ENCODE peak calls at places on chromosomes 11 and 22, in four cellular contexts. H, I, O and Y are unnamed samples.

GRCh38 chr11:9660886-9661285 is 3.0 kb upstream of the SWAP70 start:
- DNase-seq in H (peak; percentile 30), I (no peak), O (no peak), Y (peak; percentile 78)

GRCh38 chr11:61482513-61482912 is 26.0 kb upstream of the LRRC10B start:
- DNase-seq in H (no peak), I (no peak), O (no peak), Y (peak; percentile 18)

GRCh38 chr22:46575915-46576555 is 38.6 kb upstream of the CELSR1 start:
- DNase-seq in H (no peak), I (no peak), O (no peak), Y (no peak)

GRCh38 chr11:33063326-33063775 is 24.0 kb downstream of the TCP11L1 start:
- DNase-seq in H (peak; percentile 28), I (no peak), O (no peak), Y (peak; percentile 45)

GRCh38 chr11:11984563-11984962 is 23.9 kb downstream of the DKK3 start:
- DNase-seq in H (peak; percentile 33), I (no peak), O (no peak), Y (no peak)

GRCh38 chr11:72573380-72573949 is 100.8 kb downstream of the PDE2A start:
- DNase-seq in H (peak; percentile 70), I (no peak), O (peak; percentile 56), Y (peak; percentile 36)

GRCh38 chr11:70036971-70037882 is 40.9 kb upstream of the ANO1 start:
- DNase-seq in H (no peak), I (no peak), O (no peak), Y (no peak)

GRCh38 chr22:20750461-20751184 is 23.3 kb upstream of the SERPIND1 start:
- DNase-seq in H (peak; percentile 69), I (no peak), O (no peak), Y (peak; percentile 70)

GRCh38 chr22:46748948-46749681 is 11.1 kb upstream of the CERK start:
- DNase-seq in H (no peak), I (no peak), O (no peak), Y (peak; percentile 20)